ENCODE peak calls at places on chromosomes 3 and 15, in nine cellular contexts. X is K562, B is HCT116, E is GM12878, A is SK-N-SH, Q is Panc1, V is HepG2, U is GM23338, L is HL-60. P is an unnamed sample.

GRCh38 chr3:69737396-69737795 is 1.9 kb upstream of the MITF start:
- DNase-seq in X (no peak), E (no peak), Q (no peak), B (no peak), U (no peak), L (no peak), A (no peak), V (no peak), P (no peak)

GRCh38 chr3:60182697-60183096 is 1068.6 kb downstream of the FHIT start:
- DNase-seq in V (no peak), X (no peak), L (no peak), Q (no peak), B (no peak), U (peak; percentile 15), E (no peak), A (no peak), P (no peak)

GRCh38 chr3:125240496-125240895 is 27.9 kb upstream of the SLC12A8 start:
- DNase-seq in Q (no peak), B (no peak), L (peak; percentile 51), E (no peak), X (no peak), A (no peak), V (no peak), U (no peak), P (no peak)

GRCh38 chr3:97269202-97269601 is 454.8 kb downstream of the EPHA6 start:
- DNase-seq in U (peak; percentile 47), V (no peak), L (no peak), B (no peak), X (no peak), E (no peak), Q (no peak), A (no peak), P (no peak)

GRCh38 chr3:104316118-104316517 is 1050.6 kb upstream of the ALCAM start:
- DNase-seq in E (no peak), Q (no peak), L (no peak), A (no peak), U (no peak), X (no peak), V (no peak), B (no peak), P (no peak)

GRCh38 chr15:74433592-74434259 is at the start of gene SEMA7A:
- DNase-seq in Q (no peak), L (peak; percentile 80), A (peak; percentile 96), V (peak; percentile 64), B (peak; percentile 34), E (peak; percentile 57), X (peak; percentile 97), U (peak; percentile 91), P (peak; percentile 32)

GRCh38 chr15:90667063-90667754 is 49.9 kb upstream of the BLM start:
- DNase-seq in Q (no peak), A (no peak), U (no peak), B (no peak), E (no peak), V (no peak), X (no peak), L (no peak), P (no peak)

GRCh38 chr3:32959370-32959769 is 7.9 kb downstream of the CCR4 start:
- DNase-seq in U (peak; percentile 58), V (no peak), L (no peak), B (no peak), A (no peak), E (no peak), Q (no peak), X (peak; percentile 39), P (no peak)

GRCh38 chr3:187464682-187465081 is 96.5 kb downstream of the RTP4 start:
- DNase-seq in E (no peak), Q (no peak), A (no peak), L (no peak), B (no peak), U (no peak), V (no peak), X (no peak), P (no peak)

GRCh38 chr3:49638445-49638844 is 35.7 kb upstream of the APEH start:
- DNase-seq in U (no peak), X (peak; percentile 76), E (no peak), Q (no peak), V (no peak), A (no peak), L (no peak), B (peak; percentile 57), P (peak; percentile 57)

GRCh38 chr3:50271314-50272072 is 2.5 kb downstream of the SEMA3B start:
- DNase-seq in U (no peak), Q (no peak), A (no peak), E (no peak), B (no peak), L (no peak), X (no peak), V (peak; percentile 91), P (no peak)

GRCh38 chr3:49779378-49780079 is 6.8 kb downstream of the IP6K1 start:
- DNase-seq in U (no peak), E (no peak), V (no peak), Q (no peak), A (no peak), B (no peak), X (no peak), L (no peak), P (no peak)

GRCh38 chr3:114409291-114409690 is 115.5 kb downstream of the TIGIT start:
- DNase-seq in B (no peak), E (no peak), U (no peak), Q (no peak), V (no peak), X (no peak), A (no peak), L (no peak), P (no peak)

GRCh38 chr3:22893631-22894377 is 309.3 kb upstream of the UBE2E2 start:
- DNase-seq in B (no peak), Q (no peak), U (no peak), V (no peak), E (no peak), X (no peak), L (no peak), A (no peak), P (no peak)

GRCh38 chr3:159791336-159791735 is 197.3 kb upstream of the IL12A start:
- DNase-seq in V (no peak), A (no peak), B (no peak), E (no peak), Q (no peak), L (no peak), U (no peak), X (no peak), P (no peak)

GRCh38 chr3:51679318-51679717 is 8.3 kb downstream of the TEX264 start:
- DNase-seq in L (no peak), X (no peak), B (no peak), A (no peak), V (no peak), Q (no peak), U (no peak), E (no peak), P (no peak)

GRCh38 chr3:150149651-150150051 is 179.0 kb upstream of the PFN2 start:
- DNase-seq in E (no peak), V (no peak), L (no peak), U (no peak), X (no peak), Q (no peak), A (no peak), B (no peak), P (no peak)

GRCh38 chr3:126558336-126559071 is at the start of gene C3orf22:
- DNase-seq in Q (no peak), B (no peak), U (no peak), L (no peak), V (no peak), E (no peak), A (peak; percentile 61), X (no peak), P (no peak)

GRCh38 chr3:4425707-4426106 is 41.4 kb downstream of the SUMF1 start:
- DNase-seq in E (no peak), A (no peak), U (no peak), L (no peak), Q (no peak), B (no peak), X (no peak), V (no peak), P (no peak)

GRCh38 chr3:26768068-26768651 is 145.6 kb downstream of the LRRC3B start:
- DNase-seq in Q (no peak), V (no peak), X (no peak), L (no peak), B (no peak), E (no peak), U (no peak), A (no peak), P (no peak)
- TF ChIP-seq REST in Q (no peak), V (no peak), X (no peak), L (no peak), B (no peak), E (no peak), U (no peak), A (no peak), P (no peak)

GRCh38 chr3:56291244-56291680 is 177.0 kb downstream of the ERC2 start:
- DNase-seq in X (no peak), L (no peak), Q (no peak), A (no peak), V (no peak), U (no peak), E (no peak), B (no peak), P (no peak)

GRCh38 chr3:56290376-56290775 is 177.9 kb downstream of the ERC2 start:
- DNase-seq in Q (no peak), E (no peak), A (no peak), B (no peak), X (no peak), L (no peak), U (no peak), V (no peak), P (no peak)

GRCh38 chr3:56294316-56294715 is 174.0 kb downstream of the ERC2 start:
- DNase-seq in U (no peak), L (no peak), X (no peak), B (no peak), Q (no peak), E (no peak), V (no peak), A (no peak), P (no peak)

GRCh38 chr3:56295161-56295560 is 173.1 kb downstream of the ERC2 start:
- DNase-seq in X (no peak), L (no peak), V (no peak), U (no peak), E (no peak), Q (no peak), B (no peak), A (no peak), P (no peak)

GRCh38 chr3:56291953-56292352 is 176.3 kb downstream of the ERC2 start:
- DNase-seq in E (no peak), Q (no peak), X (no peak), L (no peak), B (no peak), V (no peak), A (no peak), U (no peak), P (no peak)
- TF ChIP-seq REST in E (no peak), Q (no peak), X (no peak), L (no peak), B (no peak), V (no peak), A (no peak), U (no peak), P (no peak)

GRCh38 chr15:70492240-70493177 is 270.8 kb downstream of the UACA start:
- DNase-seq in A (peak; percentile 80), B (no peak), V (no peak), Q (no peak), E (no peak), L (peak; percentile 95), U (peak; percentile 19), X (no peak), P (peak; percentile 77)
- TF ChIP-seq REST in A (no peak), B (no peak), V (no peak), Q (no peak), E (no peak), L (no peak), U (no peak), X (no peak), P (no peak)

GRCh38 chr3:110710605-110711004 is 361.0 kb upstream of the NECTIN3 start:
- DNase-seq in Q (no peak), U (no peak), E (no peak), B (no peak), X (no peak), L (no peak), V (no peak), A (no peak), P (no peak)
- TF ChIP-seq REST in Q (no peak), U (no peak), E (no peak), B (no peak), X (no peak), L (no peak), V (no peak), A (no peak), P (no peak)

P was measured in A549.